ENCODE peak calls at places on chromosomes 2 and 18, in seven cellular contexts. D is AG09319; A is LHCN-M2; Q is NCI-H1417; K is BE2C; H is KBM-7; U is stimulated activated naive CD4-positive, alpha-beta T cell. S is an unnamed sample.

GRCh38 chr18:22604390-22604985 is 186.8 kb upstream of the CTAGE1 start:
- DNase-seq in D (no peak), A (no peak), Q (no peak), K (no peak), H (no peak), U (no peak), S (no peak)

GRCh38 chr2:215982465-215982875 is 30.9 kb downstream of the MREG start:
- DNase-seq in D (no peak), A (peak; percentile 85), Q (peak; percentile 11), K (no peak), H (no peak), U (no peak), S (peak; percentile 27)

GRCh38 chr18:48860276-48861180 is 90.2 kb downstream of the SMAD7 start:
- DNase-seq in D (no peak), A (no peak), Q (peak; percentile 54), K (no peak), H (no peak), U (no peak), S (no peak)

GRCh38 chr2:132740081-132740480 is 70.1 kb upstream of the LYPD1 start:
- DNase-seq in D (no peak), A (no peak), Q (no peak), K (no peak), H (no peak), U (no peak), S (no peak)

GRCh38 chr2:98457045-98457696 is 12.5 kb downstream of the INPP4A start:
- DNase-seq in D (peak; percentile 83), A (peak; percentile 89), Q (no peak), K (no peak), H (no peak), U (no peak), S (no peak)

GRCh38 chr2:32591669-32592463 is 36.0 kb upstream of the TTC27 start:
- DNase-seq in D (no peak), A (no peak), Q (no peak), K (no peak), H (peak; percentile 89), U (no peak), S (no peak)

GRCh38 chr2:74472945-74473258 is 422 bp upstream of the MRPL53 start:
- DNase-seq in D (no peak), A (no peak), Q (no peak), K (no peak), H (no peak), U (no peak), S (no peak)

GRCh38 chr2:165584126-165584525 is 114.6 kb downstream of the CSRNP3 start:
- DNase-seq in D (no peak), A (no peak), Q (no peak), K (no peak), H (no peak), U (no peak), S (no peak)

GRCh38 chr2:12884713-12885282 is 168.1 kb downstream of the TRIB2 start:
- DNase-seq in D (peak; percentile 25), A (peak; percentile 93), Q (no peak), K (no peak), H (no peak), U (no peak), S (no peak)

GRCh38 chr18:4405965-4406364 is 49.1 kb downstream of the DLGAP1 start:
- DNase-seq in D (no peak), A (no peak), Q (no peak), K (no peak), H (no peak), U (no peak), S (no peak)

GRCh38 chr2:86194751-86195054 is 559 bp downstream of the IMMT start:
- DNase-seq in D (no peak), A (no peak), Q (no peak), K (no peak), H (no peak), U (no peak), S (no peak)

GRCh38 chr2:213086566-213086965 is 64.8 kb downstream of the IKZF2 start:
- DNase-seq in D (no peak), A (no peak), Q (no peak), K (no peak), H (no peak), U (no peak), S (no peak)

GRCh38 chr18:58254873-58255511 is 211.0 kb downstream of the NEDD4L start:
- DNase-seq in D (no peak), A (peak; percentile 98), Q (peak; percentile 34), K (no peak), H (no peak), U (no peak), S (no peak)

GRCh38 chr2:156864753-156865152 is 392.8 kb upstream of the GALNT5 start:
- DNase-seq in D (no peak), A (no peak), Q (no peak), K (no peak), H (no peak), U (no peak), S (no peak)

GRCh38 chr2:2731101-2731850 is 400.2 kb upstream of the MYT1L start:
- DNase-seq in D (no peak), A (no peak), Q (no peak), K (no peak), H (no peak), U (no peak), S (no peak)

GRCh38 chr2:74066491-74067203 is 81.1 kb downstream of the BOLA3 start:
- DNase-seq in D (no peak), A (no peak), Q (no peak), K (no peak), H (no peak), U (no peak), S (no peak)

GRCh38 chr2:100563407-100564247 is 834 bp downstream of the PDCL3 start:
- DNase-seq in D (no peak), A (no peak), Q (no peak), K (no peak), H (no peak), U (no peak), S (no peak)

GRCh38 chr2:14634885-14635871 is 2.7 kb downstream of the LRATD1 start:
- DNase-seq in D (no peak), A (peak; percentile 32), Q (peak; percentile 96), K (peak; percentile 72), H (peak; percentile 58), U (no peak), S (peak; percentile 2)

GRCh38 chr2:85761-86160 is 39.5 kb upstream of the FAM110C start:
- DNase-seq in D (no peak), A (no peak), Q (no peak), K (no peak), H (no peak), U (no peak), S (no peak)

GRCh38 chr2:71882949-71883472 is 264.7 kb downstream of the CYP26B1 start:
- DNase-seq in D (peak; percentile 90), A (peak; percentile 98), Q (peak; percentile 37), K (peak; percentile 42), H (peak; percentile 50), U (no peak), S (no peak)

GRCh38 chr2:186696804-186697203 is 2.9 kb downstream of the FAM171B start:
- DNase-seq in D (no peak), A (no peak), Q (no peak), K (no peak), H (no peak), U (no peak), S (no peak)

GRCh38 chr2:26302846-26303245 is 43.1 kb upstream of the SELENOI start:
- DNase-seq in D (no peak), A (peak; percentile 13), Q (no peak), K (no peak), H (no peak), U (no peak), S (no peak)

GRCh38 chr2:62307469-62308389 is 111.8 kb downstream of the B3GNT2 start:
- DNase-seq in D (no peak), A (no peak), Q (no peak), K (no peak), H (no peak), U (no peak), S (no peak)

GRCh38 chr18:46155652-46156051 is 51.5 kb downstream of the HAUS1 start:
- DNase-seq in D (peak; percentile 43), A (peak; percentile 75), Q (no peak), K (no peak), H (no peak), U (peak; percentile 5), S (peak; percentile 31)

GRCh38 chr18:76721207-76721996 is 101.0 kb upstream of the ZNF236 start:
- DNase-seq in D (no peak), A (no peak), Q (no peak), K (no peak), H (no peak), U (peak; percentile 41), S (peak; percentile 66)

GRCh38 chr2:112488201-112488600 is 6.2 kb downstream of the TTL start:
- DNase-seq in D (no peak), A (peak; percentile 77), Q (no peak), K (no peak), H (no peak), U (no peak), S (no peak)

GRCh38 chr2:197806317-197806633 is 1.9 kb downstream of the PLCL1 start:
- DNase-seq in D (no peak), A (no peak), Q (no peak), K (no peak), H (no peak), U (no peak), S (no peak)

GRCh38 chr2:226609361-226609760 is 190.3 kb downstream of the IRS1 start:
- DNase-seq in D (peak; percentile 14), A (peak; percentile 94), Q (no peak), K (no peak), H (no peak), U (no peak), S (no peak)

GRCh38 chr18:28974504-28974903 is 797.6 kb upstream of the CDH2 start:
- DNase-seq in D (no peak), A (no peak), Q (no peak), K (no peak), H (no peak), U (no peak), S (no peak)

GRCh38 chr2:166133653-166134052 is 5.8 kb upstream of the SCN1A start:
- DNase-seq in D (no peak), A (no peak), Q (no peak), K (no peak), H (no peak), U (no peak), S (no peak)

GRCh38 chr2:9391961-9392695 is 31.2 kb downstream of the ITGB1BP1 start:
- DNase-seq in D (no peak), A (no peak), Q (no peak), K (no peak), H (no peak), U (no peak), S (no peak)

GRCh38 chr18:76490040-76490439 is 5.0 kb downstream of the ZNF516 start:
- DNase-seq in D (no peak), A (no peak), Q (no peak), K (no peak), H (no peak), U (no peak), S (no peak)

GRCh38 chr18:5967666-5968065 is 72.3 kb upstream of the TMEM200C start:
- DNase-seq in D (no peak), A (no peak), Q (no peak), K (no peak), H (no peak), U (no peak), S (no peak)

GRCh38 chr2:168185583-168186274 is 61.7 kb downstream of the STK39 start:
- DNase-seq in D (no peak), A (no peak), Q (peak; percentile 41), K (no peak), H (no peak), U (no peak), S (no peak)

GRCh38 chr2:185813707-185814106 is 75.1 kb downstream of the FSIP2 start:
- DNase-seq in D (no peak), A (no peak), Q (no peak), K (no peak), H (no peak), U (no peak), S (no peak)

GRCh38 chr2:222268311-222268980 is 30.4 kb downstream of the PAX3 start:
- DNase-seq in D (no peak), A (no peak), Q (no peak), K (no peak), H (no peak), U (no peak), S (no peak)